ENCODE peak calls at places on chromosomes 16 and 17, in eight cellular contexts. M, H, X, Q, P, A, I and J are unnamed samples.

GRCh38 chr17:61447358-61447757 is 4.9 kb upstream of the TBX4 start:
- DNase-seq in M (no peak), H (peak; percentile 45), X (no peak), Q (no peak), P (no peak), A (no peak), I (no peak), J (no peak)

GRCh38 chr16:19929062-19929511 is 44.4 kb upstream of the GPRC5B start:
- DNase-seq in M (no peak), H (no peak), X (no peak), Q (no peak), P (no peak), A (no peak), I (peak; percentile 47), J (no peak)

GRCh38 chr17:79919164-79919585 is 79.9 kb upstream of the CBX4 start:
- DNase-seq in M (peak; percentile 0), H (no peak), X (peak; percentile 99), Q (peak; percentile 95), P (peak; percentile 62), A (no peak), I (peak; percentile 95), J (peak; percentile 94)

GRCh38 chr16:1363501-1364041 is 11.8 kb downstream of the GNPTG start:
- DNase-seq in M (peak; percentile 79), H (no peak), X (peak; percentile 77), Q (peak; percentile 67), P (peak; percentile 41), A (peak; percentile 71), I (peak; percentile 88), J (peak; percentile 65)

GRCh38 chr17:33302394-33302793 is 9.3 kb upstream of the ASIC2 start:
- DNase-seq in M (no peak), H (no peak), X (no peak), Q (no peak), P (no peak), A (no peak), I (no peak), J (no peak)

GRCh38 chr17:40382251-40382650 is 17.7 kb upstream of the GJD3 start:
- DNase-seq in M (no peak), H (no peak), X (no peak), Q (no peak), P (no peak), A (no peak), I (no peak), J (no peak)

GRCh38 chr17:19304209-19304608 is 58.3 kb downstream of the B9D1 start:
- DNase-seq in M (no peak), H (no peak), X (peak; percentile 53), Q (peak; percentile 89), P (peak; percentile 74), A (peak; percentile 25), I (no peak), J (peak; percentile 74)

GRCh38 chr16:87053016-87053982 is 263.9 kb downstream of the C16orf95 start:
- DNase-seq in M (peak; percentile 68), H (no peak), X (no peak), Q (no peak), P (peak; percentile 89), A (peak; percentile 77), I (no peak), J (no peak)

GRCh38 chr17:72173475-72174116 is 52.8 kb downstream of the SOX9 start:
- DNase-seq in M (no peak), H (no peak), X (no peak), Q (no peak), P (no peak), A (no peak), I (no peak), J (no peak)

GRCh38 chr16:14291941-14292825 is 221.1 kb downstream of the MRTFB start:
- DNase-seq in M (no peak), H (no peak), X (peak; percentile 11), Q (no peak), P (no peak), A (no peak), I (no peak), J (no peak)

GRCh38 chr16:59783191-59783590 is 1049.1 kb upstream of the GOT2 start:
- DNase-seq in M (no peak), H (no peak), X (no peak), Q (no peak), P (no peak), A (no peak), I (no peak), J (no peak)

GRCh38 chr17:7403043-7403901 is 625 bp downstream of the TMEM256 start:
- DNase-seq in M (peak; percentile 78), H (peak; percentile 95), X (peak; percentile 33), Q (peak; percentile 56), P (no peak), A (peak; percentile 57), I (peak; percentile 86), J (peak; percentile 75)

GRCh38 chr17:7016406-7016805 is 4.0 kb downstream of the RNASEK start:
- DNase-seq in M (no peak), H (no peak), X (no peak), Q (no peak), P (no peak), A (no peak), I (no peak), J (no peak)

GRCh38 chr16:56451753-56452689 is 667 bp downstream of the OGFOD1 start:
- DNase-seq in M (peak; percentile 66), H (no peak), X (no peak), Q (peak; percentile 54), P (peak; percentile 54), A (peak; percentile 26), I (peak; percentile 44), J (peak; percentile 26)

GRCh38 chr17:45426561-45426960 is 6.1 kb downstream of the ARHGAP27 start:
- DNase-seq in M (no peak), H (no peak), X (no peak), Q (no peak), P (no peak), A (no peak), I (no peak), J (no peak)

GRCh38 chr17:63293310-63293709 is 152.8 kb downstream of the CYB561 start:
- DNase-seq in M (no peak), H (no peak), X (no peak), Q (no peak), P (peak; percentile 93), A (no peak), I (no peak), J (no peak)

GRCh38 chr17:45740553-45741330 is 43.4 kb upstream of the CRHR1 start:
- DNase-seq in M (peak; percentile 97), H (no peak), X (no peak), Q (peak; percentile 38), P (peak; percentile 27), A (peak; percentile 93), I (peak; percentile 88), J (no peak)

GRCh38 chr17:4739122-4740024 is at the start of the genes CXCL16 and ZMYND15:
- DNase-seq in M (peak; percentile 55), H (no peak), X (peak; percentile 82), Q (peak; percentile 78), P (peak; percentile 49), A (peak; percentile 79), I (peak; percentile 79), J (peak; percentile 83)

GRCh38 chr16:85113913-85114312 is 1.6 kb upstream of the CIBAR2 start:
- DNase-seq in M (no peak), H (no peak), X (no peak), Q (no peak), P (no peak), A (no peak), I (no peak), J (no peak)

GRCh38 chr17:77438241-77439204 is 297.8 kb downstream of the SEC14L1 start:
- DNase-seq in M (no peak), H (no peak), X (no peak), Q (no peak), P (no peak), A (no peak), I (no peak), J (no peak)

GRCh38 chr17:32998893-32999240 is 7.2 kb downstream of the SPACA3 start:
- DNase-seq in M (no peak), H (no peak), X (no peak), Q (no peak), P (no peak), A (no peak), I (no peak), J (no peak)

GRCh38 chr17:15288859-15289258 is 23.7 kb upstream of the PMP22 start:
- DNase-seq in M (no peak), H (no peak), X (no peak), Q (no peak), P (no peak), A (no peak), I (no peak), J (no peak)

GRCh38 chr17:36148559-36149295 is 27.7 kb downstream of the TBC1D3B start:
- DNase-seq in M (peak; percentile 74), H (peak; percentile 97), X (peak; percentile 70), Q (peak; percentile 75), P (peak; percentile 67), A (peak; percentile 86), I (peak; percentile 77), J (peak; percentile 74)

DNA sequence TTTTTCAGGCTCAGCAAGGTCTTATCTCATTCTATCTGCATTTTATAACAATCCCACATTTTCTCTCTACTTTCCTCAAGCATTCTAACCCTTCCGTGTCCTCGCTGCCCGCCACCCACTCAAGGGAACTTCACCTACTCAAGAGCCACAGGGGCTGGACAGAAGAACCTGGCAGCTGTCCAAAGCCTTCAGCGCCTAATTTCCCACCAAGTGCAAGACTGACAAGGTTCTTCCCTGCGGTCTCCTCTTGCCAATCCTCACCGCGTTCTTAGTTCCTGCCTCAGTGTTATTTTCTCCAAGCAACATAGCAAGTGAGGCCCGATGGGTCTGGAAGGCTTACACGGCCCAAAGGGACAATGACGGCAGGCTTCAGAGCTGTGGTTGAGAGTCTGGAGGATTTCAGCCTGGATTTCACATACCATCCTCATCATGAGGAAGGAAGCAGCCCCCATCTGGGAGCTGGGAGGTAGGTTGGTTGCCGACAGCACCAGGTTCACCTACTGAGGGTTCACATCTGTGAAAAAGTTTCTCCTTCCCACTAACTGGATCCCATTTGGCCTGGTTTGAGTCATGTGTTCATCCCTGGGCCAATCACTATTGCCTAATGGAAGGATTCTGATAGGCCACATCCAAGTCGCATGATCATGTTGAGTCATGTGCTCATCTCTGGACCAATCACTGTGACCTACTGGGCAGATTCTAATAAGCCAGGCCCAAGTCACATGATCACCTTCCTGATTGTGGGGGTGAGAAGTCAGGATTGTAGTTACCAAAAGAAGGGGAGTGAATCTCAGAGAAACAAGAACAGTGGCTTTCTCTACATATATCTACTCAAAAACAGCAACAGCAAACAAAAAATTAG is 108.2 kb downstream of the N4BP1 start:
- DNase-seq in M (no peak), H (no peak), X (no peak), Q (peak; percentile 35), P (no peak), A (peak; percentile 25), I (no peak), J (no peak)
- H3K4me1 ChIP-seq in M (no peaks in the 10 kb centered on the region), H (peaks cover 52% of the 10 kb centered on the region), X (peaks cover 7% of the 10 kb centered on the region), Q (peaks cover 28% of the 10 kb centered on the region), P (no peaks in the 10 kb centered on the region), A (peaks cover 6% of the 10 kb centered on the region), I (peaks cover 34% of the 10 kb centered on the region), J (peaks cover 4% of the 10 kb centered on the region)

GRCh38 chr16:5000573-5001001 is 33.1 kb downstream of the NAGPA start:
- DNase-seq in M (no peak), H (no peak), X (no peak), Q (no peak), P (no peak), A (no peak), I (no peak), J (no peak)
- TF ChIP-seq POLR2AphosphoS5 in M (no peak), H (no peak), X (no peak), Q (no peak), P (no peak), A (no peak), I (no peak), J (no peak)

GRCh38 chr17:34424814-34425490 is 61.9 kb upstream of the CCL1 start:
- DNase-seq in M (peak; percentile 75), H (no peak), X (no peak), Q (no peak), P (no peak), A (no peak), I (no peak), J (no peak)
- H3K4me3 ChIP-seq in M (peak overlapping the region; percentile 74), H (no peak overlapping the region), X (no peak overlapping the region), Q (no peak overlapping the region), P (no peak overlapping the region), A (no peak overlapping the region), I (no peak overlapping the region), J (no peak overlapping the region)

GRCh38 chr17:66443601-66444000 is 141.2 kb downstream of the PRKCA start:
- DNase-seq in M (no peak), H (no peak), X (no peak), Q (no peak), P (no peak), A (no peak), I (no peak), J (no peak)
- H3K4me1 ChIP-seq in M (peaks cover 3% of the 10 kb centered on the region), H (peaks cover 13% of the 10 kb centered on the region), X (peaks cover 7% of the 10 kb centered on the region), Q (peaks cover 3% of the 10 kb centered on the region), P (no peaks in the 10 kb centered on the region), A (peaks cover 4% of the 10 kb centered on the region), I (no peaks in the 10 kb centered on the region), J (peaks cover 9% of the 10 kb centered on the region)